ENCODE peak calls at places on chromosome 1, in five cellular contexts. F is AG08396, O is ACHN, N is GM19239, P is midbrain. L is an unnamed sample.

GRCh38 chr1:115530407-115530806 is 111.4 kb upstream of the VANGL1 start:
- DNase-seq in O (peak), P (no peak), N (no peak), F (peak), L (peak)

GRCh38 chr1:1019122-1019999 is 559 bp upstream of the AGRN start:
- DNase-seq in O (peak), N (peak), P (peak), F (peak), L (peak)

GRCh38 chr1:25912076-25912831 is 6.0 kb upstream of the STMN1 start:
- DNase-seq in P (no peak), O (no peak), N (no peak), F (peak), L (peak)

GRCh38 chr1:43851561-43852338 is 81.9 kb upstream of the ARTN start:
- DNase-seq in N (no peak), F (no peak), O (no peak), P (no peak), L (no peak)

GRCh38 chr1:66777846-66778245 is 23.2 kb downstream of the INSL5 start:
- DNase-seq in N (no peak), P (no peak), O (no peak), F (no peak), L (no peak)

GRCh38 chr1:223041481-223041880 is 101.6 kb downstream of the TLR5 start:
- DNase-seq in P (no peak), N (no peak), O (no peak), F (no peak), L (peak)

GRCh38 chr1:84896279-84896678 is 3.3 kb upstream of the LPAR3 start:
- DNase-seq in O (no peak), N (no peak), P (no peak), F (no peak), L (no peak)

GRCh38 chr1:206935491-206936067 is 10.7 kb downstream of the PIGR start:
- DNase-seq in N (no peak), F (peak), O (peak), P (no peak), L (no peak)

GRCh38 chr1:223714849-223715709 is 2.7 kb downstream of the CAPN2 start:
- DNase-seq in F (peak), O (peak), N (no peak), P (no peak), L (peak)

GRCh38 chr1:241934843-241935242 is 22.7 kb upstream of the BECN2 start:
- DNase-seq in F (no peak), N (no peak), O (no peak), P (peak), L (no peak)

GRCh38 chr1:246567258-246568235 is 1.3 kb downstream of the CNST start:
- DNase-seq in P (no peak), N (no peak), F (peak), O (peak), L (peak)

GRCh38 chr1:98988906-98989603 is 15.6 kb downstream of the PLPPR5 start:
- DNase-seq in O (peak), P (no peak), F (no peak), N (no peak), L (no peak)

GRCh38 chr1:158169105-158169504 is 11.6 kb upstream of the CD1D start:
- DNase-seq in P (no peak), N (no peak), O (no peak), F (no peak), L (no peak)

GRCh38 chr1:248924696-248925532 is 18.9 kb downstream of the PGBD2 start:
- DNase-seq in O (peak), F (peak), N (no peak), P (peak), L (peak)

GRCh38 chr1:155591770-155592169 is 18.2 kb upstream of the MSTO1 start:
- DNase-seq in N (peak), F (peak), O (peak), P (peak), L (peak)

L was measured in AG08395.